ENCODE peak calls at places on chromosomes 3 and 15, in five cellular contexts. One of them, this sample, is unnamed. For H3K4me1, the result is how much of the 10 kb centered on the place peaks cover.

GRCh38 chr15:70358871-70359647 is 261.3 kb upstream of the TLE3 start:
- DNase-seq in adrenal gland: no peak
- DNase-seq in breast epithelium: peak
- DNase-seq in psoas muscle: no peak
- DNase-seq in cardiac muscle cell: no peak
- DNase-seq in this sample: no peak

GRCh38 chr3:39502838-39503145 is 35.3 kb downstream of the MOBP start:
- DNase-seq in adrenal gland: no peak
- DNase-seq in breast epithelium: no peak
- DNase-seq in psoas muscle: no peak
- DNase-seq in cardiac muscle cell: no peak
- DNase-seq in this sample: no peak

GRCh38 chr3:21942328-21942727 is 191.3 kb upstream of the ZNF385D start:
- DNase-seq in adrenal gland: no peak
- DNase-seq in breast epithelium: no peak
- DNase-seq in psoas muscle: no peak
- DNase-seq in cardiac muscle cell: no peak
- DNase-seq in this sample: no peak

GRCh38 chr15:68620721-68621528 is 42.1 kb downstream of the CORO2B start:
- DNase-seq in adrenal gland: peak
- DNase-seq in breast epithelium: peak
- DNase-seq in psoas muscle: peak
- DNase-seq in cardiac muscle cell: peak
- DNase-seq in this sample: peak

GRCh38 chr3:112131111-112131510 is 1.9 kb downstream of the GCSAM start:
- DNase-seq in adrenal gland: no peak
- DNase-seq in breast epithelium: no peak
- DNase-seq in psoas muscle: no peak
- DNase-seq in cardiac muscle cell: no peak
- DNase-seq in this sample: no peak

GRCh38 chr15:51516291-51516690 is 106.3 kb downstream of the DMXL2 start:
- DNase-seq in adrenal gland: no peak
- DNase-seq in breast epithelium: no peak
- DNase-seq in psoas muscle: no peak
- DNase-seq in cardiac muscle cell: no peak
- DNase-seq in this sample: no peak

GRCh38 chr15:39287322-39288195 is 293.3 kb upstream of the THBS1 start:
- DNase-seq in adrenal gland: no peak
- DNase-seq in breast epithelium: peak
- DNase-seq in psoas muscle: no peak
- DNase-seq in cardiac muscle cell: no peak
- DNase-seq in this sample: no peak

GRCh38 chr3:81874738-81875137 is 113.3 kb upstream of the GBE1 start:
- DNase-seq in adrenal gland: no peak
- DNase-seq in breast epithelium: no peak
- DNase-seq in psoas muscle: no peak
- DNase-seq in cardiac muscle cell: no peak
- DNase-seq in this sample: no peak

GRCh38 chr3:114111060-114111790 is 54.7 kb downstream of the QTRT2 start:
- DNase-seq in adrenal gland: no peak
- DNase-seq in breast epithelium: no peak
- DNase-seq in psoas muscle: no peak
- DNase-seq in cardiac muscle cell: no peak
- DNase-seq in this sample: no peak

GRCh38 chr3:195034101-195034500 is 236.9 kb downstream of the XXYLT1 start:
- DNase-seq in adrenal gland: no peak
- DNase-seq in breast epithelium: no peak
- DNase-seq in psoas muscle: no peak
- DNase-seq in cardiac muscle cell: no peak
- DNase-seq in this sample: no peak

DNA sequence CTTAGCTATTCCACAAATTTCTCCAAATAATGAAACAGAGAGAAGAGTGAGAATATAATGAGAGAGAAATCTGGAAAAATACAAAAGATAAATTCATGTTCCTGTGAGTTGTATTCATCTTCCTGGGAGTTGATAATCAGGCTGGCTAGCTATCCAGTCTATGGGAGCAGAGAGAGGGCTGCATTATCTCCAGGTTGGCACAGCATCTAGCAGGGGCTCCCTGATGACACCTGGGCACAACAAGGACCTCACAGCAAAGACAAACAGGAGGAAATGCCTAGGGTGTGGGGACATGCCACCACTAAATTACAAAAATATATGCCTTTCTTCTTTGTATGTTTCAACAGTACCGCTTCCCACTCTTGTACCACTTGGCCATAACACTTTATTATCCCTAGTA is 1.9 kb downstream of the EHD4 start:
- DNase-seq in adrenal gland: no peak
- DNase-seq in breast epithelium: no peak
- DNase-seq in psoas muscle: no peak
- DNase-seq in cardiac muscle cell: no peak
- DNase-seq in this sample: no peak
- H3K4me1 ChIP-seq in adrenal gland: under half
- H3K4me1 ChIP-seq in breast epithelium: under half
- H3K4me1 ChIP-seq in psoas muscle: under half
- H3K4me1 ChIP-seq in cardiac muscle cell: under half
- H3K4me1 ChIP-seq in this sample: under half

DNA sequence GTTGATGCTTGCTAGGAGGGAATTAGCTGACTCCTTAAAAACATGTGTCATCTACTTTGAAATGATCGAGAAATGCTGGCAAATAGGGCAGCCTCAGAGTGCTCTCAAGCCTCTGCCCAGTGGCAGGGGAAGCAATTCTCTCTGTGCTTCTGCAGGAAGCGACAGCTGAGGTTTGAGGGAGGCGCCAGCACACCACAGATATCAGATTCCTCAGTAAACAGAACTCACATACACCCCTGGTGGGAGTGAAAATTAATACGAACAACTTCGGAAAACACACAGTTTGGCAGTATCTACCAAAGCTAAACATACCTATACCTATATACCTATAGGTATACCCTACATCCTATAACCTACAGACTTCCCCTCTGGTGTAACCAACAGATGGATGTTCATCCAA is 61.3 kb downstream of the NSMCE3 start:
- DNase-seq in adrenal gland: no peak
- DNase-seq in breast epithelium: no peak
- DNase-seq in psoas muscle: no peak
- DNase-seq in cardiac muscle cell: peak
- DNase-seq in this sample: no peak
- TF ChIP-seq CTCF in adrenal gland: no peak
- TF ChIP-seq CTCF in breast epithelium: no peak
- TF ChIP-seq CTCF in psoas muscle: no peak
- TF ChIP-seq CTCF in cardiac muscle cell: no peak
- TF ChIP-seq CTCF in this sample: no peak

DNA sequence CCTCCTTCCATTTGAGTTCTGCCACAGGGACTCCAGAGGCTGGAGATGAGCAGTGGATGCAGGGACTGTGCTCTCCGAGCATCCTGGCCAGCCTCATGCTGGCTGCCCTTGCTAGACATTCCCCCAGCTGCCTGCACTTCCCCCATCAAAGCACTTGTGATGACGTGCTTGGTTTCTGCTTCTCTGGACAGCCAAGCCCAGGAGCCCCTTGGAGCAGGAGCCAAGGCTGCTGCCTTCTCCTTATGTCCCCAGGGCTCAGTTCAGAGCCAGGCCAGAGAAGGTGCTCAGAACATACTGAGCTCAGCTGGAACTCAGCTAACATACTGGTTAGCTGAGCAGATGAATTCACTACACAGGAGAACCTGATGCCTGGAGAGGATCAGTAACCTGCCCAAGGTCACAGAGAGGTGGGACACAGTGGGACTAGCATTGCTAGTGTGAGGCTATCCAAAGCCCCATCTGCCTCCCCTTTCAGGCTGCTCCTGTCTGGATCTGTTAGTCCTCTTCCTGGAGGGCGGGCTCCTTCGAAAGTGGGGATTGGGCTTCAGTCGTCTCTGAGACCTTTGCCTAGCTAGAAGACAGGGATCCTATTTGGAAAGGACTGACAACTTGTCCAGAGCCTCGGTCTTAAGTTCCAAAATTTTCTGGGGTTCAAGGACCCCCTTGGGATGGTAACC is 4.3 kb downstream of the PCBP4 start:
- DNase-seq in adrenal gland: no peak
- DNase-seq in breast epithelium: no peak
- DNase-seq in psoas muscle: no peak
- DNase-seq in cardiac muscle cell: peak
- DNase-seq in this sample: no peak
- H3K27ac ChIP-seq in adrenal gland: no peak
- H3K27ac ChIP-seq in breast epithelium: no peak
- H3K27ac ChIP-seq in psoas muscle: peak
- H3K27ac ChIP-seq in cardiac muscle cell: peak
- H3K27ac ChIP-seq in this sample: no peak

DNA sequence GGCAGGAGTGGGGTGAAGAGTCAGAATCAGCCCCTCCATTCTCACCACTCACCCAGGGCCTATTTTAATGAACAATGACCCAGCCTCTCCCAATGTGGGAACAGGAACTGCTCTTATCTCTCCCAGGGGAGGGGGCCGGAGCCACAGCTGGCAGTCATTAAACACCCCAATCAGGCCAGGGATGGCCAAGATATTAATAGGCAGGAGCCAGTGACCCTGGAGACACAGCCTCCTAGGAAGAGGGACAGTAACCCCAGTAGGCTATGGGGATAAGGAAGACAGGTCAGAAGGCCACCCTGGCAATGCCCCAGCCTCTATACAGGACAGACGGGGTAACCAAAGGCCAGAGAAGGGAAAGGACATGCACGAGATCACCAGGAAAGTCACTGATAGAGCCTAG is 38.6 kb downstream of the VIPR1 start:
- DNase-seq in adrenal gland: no peak
- DNase-seq in breast epithelium: no peak
- DNase-seq in psoas muscle: no peak
- DNase-seq in cardiac muscle cell: no peak
- DNase-seq in this sample: no peak
- H3K4me1 ChIP-seq in adrenal gland: under half
- H3K4me1 ChIP-seq in breast epithelium: under half
- H3K4me1 ChIP-seq in psoas muscle: under half
- H3K4me1 ChIP-seq in cardiac muscle cell: under half
- H3K4me1 ChIP-seq in this sample: under half

GRCh38 chr3:197854596-197855343 is 63.7 kb downstream of the LRCH3 start:
- DNase-seq in adrenal gland: no peak
- DNase-seq in breast epithelium: peak
- DNase-seq in psoas muscle: no peak
- DNase-seq in cardiac muscle cell: no peak
- DNase-seq in this sample: no peak
- TF ChIP-seq CTCF in adrenal gland: no peak
- TF ChIP-seq CTCF in breast epithelium: no peak
- TF ChIP-seq CTCF in psoas muscle: no peak
- TF ChIP-seq CTCF in cardiac muscle cell: no peak
- TF ChIP-seq CTCF in this sample: no peak

DNA sequence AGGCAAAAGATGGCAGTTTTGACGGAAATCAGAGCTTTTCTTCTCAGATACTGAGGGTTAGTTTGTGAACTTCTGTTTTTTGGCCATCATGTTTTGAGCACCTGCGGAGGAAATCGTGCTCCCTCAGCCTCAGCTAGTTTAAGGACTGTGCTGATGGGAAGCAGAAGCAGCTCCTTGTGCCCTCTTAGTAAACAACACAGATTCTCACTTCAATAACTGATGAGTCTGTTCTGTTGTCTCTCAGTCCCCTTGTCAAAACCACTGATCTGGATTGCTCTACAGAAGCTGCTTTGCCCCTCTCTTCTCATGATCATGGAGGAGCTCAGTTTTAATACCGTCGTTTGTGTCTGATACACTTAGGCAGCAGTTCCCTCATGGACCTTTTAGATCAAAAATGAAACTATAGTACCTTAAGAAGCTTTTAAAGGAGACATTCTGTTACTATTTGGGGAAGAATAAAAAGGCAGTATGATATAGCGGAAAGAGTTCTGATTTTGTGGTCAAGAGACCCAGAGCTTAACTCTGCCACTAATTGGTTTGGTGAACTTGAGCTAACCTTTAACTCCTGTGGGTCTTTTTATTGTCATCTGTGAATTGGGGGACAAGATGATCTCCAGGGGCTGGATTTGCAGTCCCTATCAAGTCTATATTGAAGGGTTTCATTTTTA is 152.6 kb downstream of the BBX start:
- DNase-seq in adrenal gland: no peak
- DNase-seq in breast epithelium: no peak
- DNase-seq in psoas muscle: no peak
- DNase-seq in cardiac muscle cell: no peak
- DNase-seq in this sample: no peak
- H3K27ac ChIP-seq in adrenal gland: no peak
- H3K27ac ChIP-seq in breast epithelium: no peak
- H3K27ac ChIP-seq in psoas muscle: no peak
- H3K27ac ChIP-seq in cardiac muscle cell: no peak
- H3K27ac ChIP-seq in this sample: no peak

GRCh38 chr3:41222508-41222907 is 23.2 kb downstream of the CTNNB1 start:
- DNase-seq in adrenal gland: no peak
- DNase-seq in breast epithelium: no peak
- DNase-seq in psoas muscle: no peak
- DNase-seq in cardiac muscle cell: no peak
- DNase-seq in this sample: no peak
- H3K4me1 ChIP-seq in adrenal gland: under half
- H3K4me1 ChIP-seq in breast epithelium: under half
- H3K4me1 ChIP-seq in psoas muscle: half or more
- H3K4me1 ChIP-seq in cardiac muscle cell: under half
- H3K4me1 ChIP-seq in this sample: half or more

DNA sequence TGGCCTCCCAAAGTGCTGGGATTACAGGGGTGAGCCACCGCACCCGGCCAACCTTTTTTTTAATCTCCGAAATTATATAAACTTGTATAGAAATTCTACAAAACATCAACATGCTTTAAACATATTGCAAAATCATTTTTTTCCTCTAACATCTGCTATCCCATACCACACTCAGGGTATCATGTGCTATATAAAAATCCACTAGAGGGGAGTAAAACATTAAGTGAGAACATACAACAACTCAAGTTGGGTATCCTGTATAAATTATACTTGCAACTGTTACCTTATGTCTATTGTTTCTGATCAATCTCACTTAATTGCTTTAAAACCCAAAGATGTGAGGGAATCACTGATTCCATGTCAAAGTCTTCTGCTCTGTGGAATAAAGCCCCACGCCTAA is 71.9 kb upstream of the FBN1 start:
- DNase-seq in adrenal gland: no peak
- DNase-seq in breast epithelium: no peak
- DNase-seq in psoas muscle: no peak
- DNase-seq in cardiac muscle cell: no peak
- DNase-seq in this sample: no peak
- TF ChIP-seq CTCF in adrenal gland: no peak
- TF ChIP-seq CTCF in breast epithelium: no peak
- TF ChIP-seq CTCF in psoas muscle: no peak
- TF ChIP-seq CTCF in cardiac muscle cell: peak
- TF ChIP-seq CTCF in this sample: no peak

DNA sequence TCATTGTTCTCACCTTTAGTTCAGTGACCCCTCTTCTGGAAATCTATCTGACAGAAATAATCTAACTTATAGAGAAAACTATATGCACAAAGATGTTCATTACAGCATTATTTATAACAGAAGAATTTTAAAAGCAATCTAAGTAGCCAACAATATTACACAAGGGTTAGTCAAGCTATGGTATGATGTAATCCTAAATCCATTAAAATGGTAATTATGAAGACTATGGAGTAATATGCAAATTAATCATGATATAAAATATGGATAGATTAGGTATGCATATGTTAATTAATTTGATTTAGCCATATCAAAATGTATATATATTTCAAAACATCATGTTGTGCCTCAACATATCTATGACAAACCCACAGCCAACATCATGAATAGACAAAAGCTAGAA is 17.7 kb upstream of the HERC1 start:
- DNase-seq in adrenal gland: no peak
- DNase-seq in breast epithelium: no peak
- DNase-seq in psoas muscle: no peak
- DNase-seq in cardiac muscle cell: no peak
- DNase-seq in this sample: no peak
- H3K27ac ChIP-seq in adrenal gland: no peak
- H3K27ac ChIP-seq in breast epithelium: no peak
- H3K27ac ChIP-seq in psoas muscle: no peak
- H3K27ac ChIP-seq in cardiac muscle cell: no peak
- H3K27ac ChIP-seq in this sample: no peak